ENCODE peak calls at places on chromosomes 2 and 18, in seven cellular contexts. Y, L, R, D, G, J and V are unnamed samples.

GRCh38 chr2:140457483-140457882 is 1673.3 kb downstream of the LRP1B start:
- DNase-seq in D (no peak), J (no peak), R (peak; percentile 27), Y (no peak), G (no peak), L (no peak), V (no peak)

GRCh38 chr18:3044931-3045698 is 32.2 kb upstream of the LPIN2 start:
- DNase-seq in R (no peak), L (no peak), G (no peak), D (no peak), J (no peak), Y (peak; percentile 62), V (no peak)

GRCh38 chr2:197869501-197870111 is 65.2 kb downstream of the PLCL1 start:
- DNase-seq in Y (no peak), J (no peak), G (no peak), L (peak; percentile 28), R (peak; percentile 24), D (no peak), V (no peak)

GRCh38 chr2:27211943-27212625 is at the start of the genes ATRAID and SLC5A6:
- DNase-seq in G (peak; percentile 87), J (peak; percentile 95), R (peak; percentile 94), L (peak; percentile 92), Y (peak; percentile 94), D (peak; percentile 88), V (peak; percentile 97)

GRCh38 chr2:194203898-194204297 is 1453.1 kb upstream of the SLC39A10 start:
- DNase-seq in R (no peak), J (no peak), Y (no peak), G (no peak), L (no peak), D (no peak), V (no peak)

GRCh38 chr18:4203525-4203924 is 251.6 kb downstream of the DLGAP1 start:
- DNase-seq in G (no peak), D (no peak), J (no peak), Y (peak; percentile 7), L (no peak), R (no peak), V (no peak)

GRCh38 chr2:38751847-38752410 is 768 bp upstream of the SRSF7 start:
- DNase-seq in R (peak; percentile 85), Y (no peak), D (no peak), J (no peak), L (no peak), G (no peak), V (no peak)

GRCh38 chr2:27409321-27410073 is at the start of gene PPM1G:
- DNase-seq in L (peak; percentile 98), G (peak; percentile 96), J (peak; percentile 96), R (peak; percentile 98), Y (peak; percentile 96), D (peak; percentile 98), V (peak; percentile 97)

GRCh38 chr18:31297248-31297647 is 20.7 kb upstream of the DSG1 start:
- DNase-seq in L (no peak), D (no peak), R (no peak), G (no peak), J (no peak), Y (no peak), V (no peak)

GRCh38 chr2:223528036-223528435 is 74.1 kb downstream of the SCG2 start:
- DNase-seq in R (no peak), D (no peak), L (no peak), Y (peak; percentile 33), G (no peak), J (peak; percentile 41), V (no peak)

GRCh38 chr18:33745396-33745795 is 167.4 kb downstream of the ASXL3 start:
- DNase-seq in Y (no peak), J (no peak), R (no peak), G (no peak), L (no peak), D (no peak), V (no peak)